ENCODE peak calls at places on chromosomes 3 and 15, in seven cellular contexts. Y, U, Q, D, Z, E and J are unnamed samples.

GRCh38 chr3:116809218-116809617 is 99.6 kb downstream of the TUSC7 start:
- DNase-seq in Y (no peak), Z (no peak), D (no peak), U (no peak), Q (no peak), E (no peak), J (no peak)

GRCh38 chr3:105611304-105612192 is 244.8 kb downstream of the ALCAM start:
- DNase-seq in U (no peak), Z (peak; percentile 68), D (no peak), Q (no peak), Y (no peak), E (no peak), J (no peak)

GRCh38 chr3:190737451-190737850 is 125.0 kb downstream of the GMNC start:
- DNase-seq in E (no peak), D (no peak), U (no peak), Q (no peak), Z (no peak), Y (no peak), J (no peak)

GRCh38 chr3:140816372-140816771 is 125.3 kb upstream of the SLC25A36 start:
- DNase-seq in Q (no peak), D (no peak), U (no peak), E (no peak), Z (no peak), Y (no peak), J (no peak)

GRCh38 chr3:98954806-98955205 is 53.3 kb upstream of the DCBLD2 start:
- DNase-seq in Z (no peak), Y (no peak), D (no peak), E (no peak), U (no peak), Q (no peak), J (no peak)

GRCh38 chr15:43792761-43793493 is 807 bp downstream of the SERF2 start:
- DNase-seq in U (peak; percentile 44), E (peak; percentile 7), Y (no peak), Z (peak; percentile 63), Q (no peak), D (no peak), J (no peak)

GRCh38 chr15:78988361-78988911 is 43.6 kb upstream of the CTSH start:
- DNase-seq in D (no peak), U (peak; percentile 74), E (no peak), Y (no peak), Z (peak; percentile 63), Q (peak; percentile 42), J (no peak)

GRCh38 chr15:90209591-90209990 is 8.5 kb downstream of the SEMA4B start:
- DNase-seq in Z (no peak), U (no peak), Q (no peak), Y (no peak), D (no peak), E (no peak), J (no peak)

GRCh38 chr3:492586-493296 is 296.2 kb downstream of the CHL1 start:
- DNase-seq in E (no peak), Y (no peak), U (no peak), D (no peak), Q (no peak), Z (peak; percentile 35), J (no peak)

DNA sequence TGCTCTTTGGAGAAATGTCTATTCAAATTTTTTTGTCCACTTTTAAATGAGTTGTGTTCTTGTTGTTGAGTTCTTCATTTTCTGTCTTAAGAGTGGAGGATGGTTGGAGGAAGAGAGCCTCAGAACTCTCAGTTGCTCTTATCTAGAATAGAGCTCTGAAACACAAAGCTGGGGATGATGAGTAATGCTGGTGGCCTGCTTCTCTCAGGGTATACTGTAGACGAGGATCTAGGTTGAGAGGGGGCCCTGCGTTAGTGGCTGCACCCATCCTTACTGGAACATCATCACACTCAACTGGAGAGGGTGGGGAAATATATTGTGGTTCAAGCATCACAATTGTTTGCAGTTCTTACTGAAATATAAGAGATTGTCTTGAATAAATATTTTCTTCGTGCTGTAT is 1.8 kb downstream of the SPTSSB start:
- DNase-seq in E (no peak), Z (no peak), Y (no peak), U (no peak), D (no peak), Q (no peak), J (no peak)
- H3K9me3 ChIP-seq in E (no peaks in the 10 kb centered on the region), Z (no peaks in the 10 kb centered on the region), Y (no peaks in the 10 kb centered on the region), U (no peaks in the 10 kb centered on the region), D (no peaks in the 10 kb centered on the region), Q (no peaks in the 10 kb centered on the region), J (no peaks in the 10 kb centered on the region)

GRCh38 chr3:20846081-20846480 is 660.1 kb upstream of the SGO1 start:
- DNase-seq in Z (no peak), Y (no peak), E (no peak), Q (no peak), D (no peak), U (no peak), J (no peak)
- H3K9me3 ChIP-seq in Z (no peaks in the 10 kb centered on the region), Y (no peaks in the 10 kb centered on the region), E (no peaks in the 10 kb centered on the region), Q (no peaks in the 10 kb centered on the region), D (no peaks in the 10 kb centered on the region), U (no peaks in the 10 kb centered on the region), J (peaks cover 3% of the 10 kb centered on the region)

GRCh38 chr15:74438696-74439316 is 5.0 kb upstream of the SEMA7A start:
- DNase-seq in U (peak; percentile 62), Y (peak; percentile 57), D (peak; percentile 56), Q (no peak), E (peak; percentile 71), Z (peak; percentile 70), J (peak; percentile 56)
- H3K9me3 ChIP-seq in U (no peaks in the 10 kb centered on the region), Y (no peaks in the 10 kb centered on the region), D (no peaks in the 10 kb centered on the region), Q (no peaks in the 10 kb centered on the region), E (no peaks in the 10 kb centered on the region), Z (no peaks in the 10 kb centered on the region), J (no peaks in the 10 kb centered on the region)

GRCh38 chr15:27864076-27864475 is 235.0 kb downstream of the OCA2 start:
- DNase-seq in Z (no peak), D (no peak), Q (no peak), U (no peak), E (no peak), Y (no peak), J (no peak)
- H3K9me3 ChIP-seq in Z (no peaks in the 10 kb centered on the region), D (no peaks in the 10 kb centered on the region), Q (no peaks in the 10 kb centered on the region), U (no peaks in the 10 kb centered on the region), E (no peaks in the 10 kb centered on the region), Y (peaks cover 3% of the 10 kb centered on the region), J (no peaks in the 10 kb centered on the region)

DNA sequence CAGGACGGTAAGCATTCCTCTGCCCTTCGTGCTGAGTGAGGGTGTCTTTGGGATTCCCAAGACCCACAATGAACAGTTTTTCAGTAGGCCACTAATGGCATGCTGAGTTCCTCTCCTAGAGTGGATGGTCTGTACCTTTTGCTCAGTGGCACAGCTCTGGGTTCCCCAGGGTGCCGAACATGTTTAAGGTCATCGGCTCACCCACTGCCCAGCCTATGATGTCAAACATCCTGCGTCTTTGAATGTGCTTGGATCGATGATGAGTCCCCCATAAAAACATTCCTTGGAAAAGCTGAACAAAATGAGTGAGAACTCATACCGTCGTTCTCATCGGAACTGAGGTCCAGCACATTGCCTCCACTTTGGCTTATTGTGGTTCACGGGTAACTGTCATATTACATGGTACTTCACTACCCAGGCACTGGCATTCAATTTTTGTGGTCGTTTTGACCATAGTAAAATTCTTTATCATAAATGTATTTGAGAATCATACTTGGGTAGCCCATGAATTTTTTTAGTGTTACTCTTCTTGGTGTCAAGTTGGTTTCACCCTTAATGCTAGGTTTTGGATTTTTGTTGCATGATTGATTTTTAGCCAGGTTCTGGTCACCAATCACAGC is 118.2 kb downstream of the SNRPN start:
- DNase-seq in Q (no peak), E (no peak), D (no peak), U (no peak), Z (no peak), Y (no peak), J (no peak)
- H3K9me3 ChIP-seq in Q (peaks cover 100% of the 10 kb centered on the region), E (peaks cover 100% of the 10 kb centered on the region), D (peaks cover 91% of the 10 kb centered on the region), U (peaks cover 100% of the 10 kb centered on the region), Z (peaks cover 35% of the 10 kb centered on the region), Y (peaks cover 11% of the 10 kb centered on the region), J (peaks cover 84% of the 10 kb centered on the region)

GRCh38 chr15:25066708-25067107 is 111.9 kb downstream of the SNRPN start:
- DNase-seq in U (no peak), D (no peak), Z (no peak), Y (no peak), E (no peak), Q (no peak), J (no peak)

GRCh38 chr15:25068696-25069095 is 113.9 kb downstream of the SNRPN start:
- DNase-seq in D (no peak), Y (no peak), Z (no peak), E (no peak), U (no peak), Q (no peak), J (no peak)

GRCh38 chr15:25065876-25066275 is 111.1 kb downstream of the SNRPN start:
- DNase-seq in D (no peak), Q (no peak), Y (no peak), E (no peak), U (no peak), Z (no peak), J (no peak)

GRCh38 chr15:25067725-25068309 is 113.0 kb downstream of the SNRPN start:
- DNase-seq in Y (no peak), Q (no peak), Z (no peak), D (no peak), U (no peak), E (no peak), J (no peak)

GRCh38 chr15:25070357-25070963 is 115.7 kb downstream of the SNRPN start:
- DNase-seq in U (no peak), Y (no peak), E (no peak), Q (no peak), Z (no peak), D (no peak), J (no peak)
- H3K9me3 ChIP-seq in U (peaks cover 100% of the 10 kb centered on the region), Y (peaks cover 19% of the 10 kb centered on the region), E (peaks cover 100% of the 10 kb centered on the region), Q (peaks cover 100% of the 10 kb centered on the region), Z (peaks cover 38% of the 10 kb centered on the region), D (peaks cover 86% of the 10 kb centered on the region), J (peaks cover 76% of the 10 kb centered on the region)

GRCh38 chr3:198062068-198062465 is 102.0 kb downstream of the LMLN start:
- DNase-seq in E (no peak), U (no peak), Q (no peak), Y (no peak), Z (no peak), D (no peak), J (no peak)

GRCh38 chr3:198065897-198066296 is 105.9 kb downstream of the LMLN start:
- DNase-seq in Q (no peak), Z (no peak), E (no peak), U (no peak), D (no peak), Y (no peak), J (no peak)

GRCh38 chr3:198067416-198067815 is 107.4 kb downstream of the LMLN start:
- DNase-seq in Q (no peak), Z (no peak), Y (no peak), D (no peak), E (no peak), U (no peak), J (no peak)

GRCh38 chr3:198061119-198062067 is 101.4 kb downstream of the LMLN start:
- DNase-seq in D (no peak), U (no peak), Q (no peak), Z (no peak), E (no peak), Y (no peak), J (no peak)

DNA sequence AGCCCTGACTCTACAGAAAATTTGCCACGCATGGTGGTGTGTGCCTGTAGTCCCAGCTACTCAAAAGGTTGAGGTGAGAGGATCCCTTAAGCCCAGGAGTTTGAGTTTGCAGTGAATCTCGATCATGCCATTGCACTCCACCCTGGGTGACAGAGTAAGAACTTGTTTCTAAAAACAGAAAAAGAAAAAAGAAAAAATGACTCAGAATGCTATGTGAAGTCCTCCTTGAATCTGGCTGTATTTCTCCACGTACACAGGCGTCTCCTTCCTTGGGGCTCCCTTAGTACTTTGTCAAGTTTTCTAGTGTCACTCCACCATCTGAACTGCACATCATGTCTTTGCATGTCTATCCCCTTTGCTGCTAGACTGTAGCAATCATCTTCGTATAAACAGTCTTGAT is 104.4 kb downstream of the LMLN start:
- DNase-seq in Y (no peak), D (no peak), U (no peak), E (no peak), Q (no peak), Z (no peak), J (no peak)
- H3K9me3 ChIP-seq in Y (no peaks in the 10 kb centered on the region), D (no peaks in the 10 kb centered on the region), U (no peaks in the 10 kb centered on the region), E (no peaks in the 10 kb centered on the region), Q (no peaks in the 10 kb centered on the region), Z (no peaks in the 10 kb centered on the region), J (no peaks in the 10 kb centered on the region)